ENCODE peak calls at places on chromosomes 5 and 9, in seven cellular contexts. One of them, this sample, is unnamed.

GRCh38 chr5:72170101-72170500 is 62.8 kb downstream of the MAP1B start:
- DNase-seq in HEK293T: no peak
- DNase-seq in activated naive CD8-positive, alpha-beta T cell treated with anti-CD3 and anti-CD28 coated beads, Interleukin-2, amount 50 U/mL, for 24 hours: no peak
- DNase-seq in HS-27A: no peak
- DNase-seq in Right ventricle myocardium superior: no peak
- DNase-seq in KG1: no peak
- DNase-seq in aorta: no peak
- DNase-seq in this sample: no peak

GRCh38 chr9:37528652-37529072 is 42.9 kb downstream of the POLR1E start:
- DNase-seq in HS-27A: no peak
- DNase-seq in KG1: no peak
- DNase-seq in activated naive CD8-positive, alpha-beta T cell treated with anti-CD3 and anti-CD28 coated beads, Interleukin-2, amount 50 U/mL, for 24 hours: no peak
- DNase-seq in HEK293T: no peak
- DNase-seq in Right ventricle myocardium superior: no peak
- DNase-seq in aorta: no peak
- DNase-seq in this sample: no peak

GRCh38 chr5:64754066-64754465 is 14.4 kb downstream of the SREK1IP1 start:
- DNase-seq in KG1: no peak
- DNase-seq in HS-27A: no peak
- DNase-seq in HEK293T: no peak
- DNase-seq in activated naive CD8-positive, alpha-beta T cell treated with anti-CD3 and anti-CD28 coated beads, Interleukin-2, amount 50 U/mL, for 24 hours: no peak
- DNase-seq in aorta: no peak
- DNase-seq in Right ventricle myocardium superior: no peak
- DNase-seq in this sample: no peak

GRCh38 chr9:14314424-14314928 is 535 bp upstream of the NFIB start:
- DNase-seq in activated naive CD8-positive, alpha-beta T cell treated with anti-CD3 and anti-CD28 coated beads, Interleukin-2, amount 50 U/mL, for 24 hours: peak
- DNase-seq in aorta: peak
- DNase-seq in HEK293T: peak
- DNase-seq in Right ventricle myocardium superior: peak
- DNase-seq in HS-27A: peak
- DNase-seq in KG1: no peak
- DNase-seq in this sample: no peak

GRCh38 chr5:150448353-150448752 is 1.2 kb downstream of the RPS14 start:
- DNase-seq in HEK293T: no peak
- DNase-seq in KG1: no peak
- DNase-seq in HS-27A: no peak
- DNase-seq in Right ventricle myocardium superior: no peak
- DNase-seq in aorta: no peak
- DNase-seq in activated naive CD8-positive, alpha-beta T cell treated with anti-CD3 and anti-CD28 coated beads, Interleukin-2, amount 50 U/mL, for 24 hours: no peak
- DNase-seq in this sample: no peak

GRCh38 chr5:53783624-53784228 is 223.3 kb downstream of the NDUFS4 start:
- DNase-seq in Right ventricle myocardium superior: no peak
- DNase-seq in activated naive CD8-positive, alpha-beta T cell treated with anti-CD3 and anti-CD28 coated beads, Interleukin-2, amount 50 U/mL, for 24 hours: no peak
- DNase-seq in aorta: no peak
- DNase-seq in HEK293T: no peak
- DNase-seq in KG1: no peak
- DNase-seq in HS-27A: no peak
- DNase-seq in this sample: no peak

GRCh38 chr5:66596791-66597757 is 881 bp downstream of the MAST4 start:
- DNase-seq in HS-27A: no peak
- DNase-seq in KG1: no peak
- DNase-seq in aorta: peak
- DNase-seq in Right ventricle myocardium superior: peak
- DNase-seq in HEK293T: peak
- DNase-seq in activated naive CD8-positive, alpha-beta T cell treated with anti-CD3 and anti-CD28 coated beads, Interleukin-2, amount 50 U/mL, for 24 hours: peak
- DNase-seq in this sample: peak

GRCh38 chr5:68086857-68087256 is 128.7 kb upstream of the PIK3R1 start:
- DNase-seq in activated naive CD8-positive, alpha-beta T cell treated with anti-CD3 and anti-CD28 coated beads, Interleukin-2, amount 50 U/mL, for 24 hours: no peak
- DNase-seq in Right ventricle myocardium superior: peak
- DNase-seq in aorta: peak
- DNase-seq in HEK293T: no peak
- DNase-seq in KG1: no peak
- DNase-seq in HS-27A: no peak
- DNase-seq in this sample: no peak

GRCh38 chr9:132744881-132745761 is 74.9 kb downstream of the GTF3C4 start:
- DNase-seq in aorta: no peak
- DNase-seq in activated naive CD8-positive, alpha-beta T cell treated with anti-CD3 and anti-CD28 coated beads, Interleukin-2, amount 50 U/mL, for 24 hours: no peak
- DNase-seq in HS-27A: no peak
- DNase-seq in KG1: no peak
- DNase-seq in Right ventricle myocardium superior: no peak
- DNase-seq in HEK293T: peak
- DNase-seq in this sample: no peak

GRCh38 chr5:107555425-107556090 is 115.2 kb downstream of the EFNA5 start:
- DNase-seq in HEK293T: no peak
- DNase-seq in HS-27A: no peak
- DNase-seq in KG1: no peak
- DNase-seq in Right ventricle myocardium superior: no peak
- DNase-seq in aorta: no peak
- DNase-seq in activated naive CD8-positive, alpha-beta T cell treated with anti-CD3 and anti-CD28 coated beads, Interleukin-2, amount 50 U/mL, for 24 hours: no peak
- DNase-seq in this sample: no peak

GRCh38 chr5:163569284-163569683 is 63.9 kb downstream of the MAT2B start:
- DNase-seq in aorta: no peak
- DNase-seq in KG1: no peak
- DNase-seq in activated naive CD8-positive, alpha-beta T cell treated with anti-CD3 and anti-CD28 coated beads, Interleukin-2, amount 50 U/mL, for 24 hours: no peak
- DNase-seq in HEK293T: no peak
- DNase-seq in HS-27A: no peak
- DNase-seq in Right ventricle myocardium superior: no peak
- DNase-seq in this sample: no peak

GRCh38 chr9:82206490-82206889 is 217.9 kb downstream of the SPATA31D1 start:
- DNase-seq in HEK293T: no peak
- DNase-seq in HS-27A: no peak
- DNase-seq in activated naive CD8-positive, alpha-beta T cell treated with anti-CD3 and anti-CD28 coated beads, Interleukin-2, amount 50 U/mL, for 24 hours: no peak
- DNase-seq in KG1: no peak
- DNase-seq in Right ventricle myocardium superior: no peak
- DNase-seq in aorta: no peak
- DNase-seq in this sample: no peak

GRCh38 chr9:122200960-122201635 is 27.7 kb downstream of the LHX6 start:
- DNase-seq in HS-27A: no peak
- DNase-seq in activated naive CD8-positive, alpha-beta T cell treated with anti-CD3 and anti-CD28 coated beads, Interleukin-2, amount 50 U/mL, for 24 hours: no peak
- DNase-seq in KG1: no peak
- DNase-seq in aorta: no peak
- DNase-seq in Right ventricle myocardium superior: no peak
- DNase-seq in HEK293T: no peak
- DNase-seq in this sample: no peak

GRCh38 chr5:102554728-102555127 is 55.9 kb upstream of the SLCO6A1 start:
- DNase-seq in KG1: no peak
- DNase-seq in Right ventricle myocardium superior: no peak
- DNase-seq in aorta: no peak
- DNase-seq in activated naive CD8-positive, alpha-beta T cell treated with anti-CD3 and anti-CD28 coated beads, Interleukin-2, amount 50 U/mL, for 24 hours: no peak
- DNase-seq in HEK293T: peak
- DNase-seq in HS-27A: no peak
- DNase-seq in this sample: no peak

GRCh38 chr5:66558562-66558961 is 37.6 kb upstream of the MAST4 start:
- DNase-seq in HEK293T: no peak
- DNase-seq in aorta: no peak
- DNase-seq in HS-27A: no peak
- DNase-seq in KG1: no peak
- DNase-seq in activated naive CD8-positive, alpha-beta T cell treated with anti-CD3 and anti-CD28 coated beads, Interleukin-2, amount 50 U/mL, for 24 hours: peak
- DNase-seq in Right ventricle myocardium superior: no peak
- DNase-seq in this sample: no peak

GRCh38 chr5:14508046-14508445 is 73.5 kb upstream of the OTULINL start:
- DNase-seq in Right ventricle myocardium superior: no peak
- DNase-seq in KG1: no peak
- DNase-seq in aorta: no peak
- DNase-seq in activated naive CD8-positive, alpha-beta T cell treated with anti-CD3 and anti-CD28 coated beads, Interleukin-2, amount 50 U/mL, for 24 hours: no peak
- DNase-seq in HS-27A: no peak
- DNase-seq in HEK293T: no peak
- DNase-seq in this sample: no peak

GRCh38 chr5:73796164-73797141 is 170.5 kb downstream of the ARHGEF28 start:
- DNase-seq in Right ventricle myocardium superior: peak
- DNase-seq in HS-27A: peak
- DNase-seq in aorta: peak
- DNase-seq in KG1: no peak
- DNase-seq in HEK293T: no peak
- DNase-seq in activated naive CD8-positive, alpha-beta T cell treated with anti-CD3 and anti-CD28 coated beads, Interleukin-2, amount 50 U/mL, for 24 hours: peak
- DNase-seq in this sample: no peak

GRCh38 chr5:71830626-71831539 is 111.8 kb downstream of the CARTPT start:
- DNase-seq in Right ventricle myocardium superior: peak
- DNase-seq in HS-27A: peak
- DNase-seq in HEK293T: no peak
- DNase-seq in activated naive CD8-positive, alpha-beta T cell treated with anti-CD3 and anti-CD28 coated beads, Interleukin-2, amount 50 U/mL, for 24 hours: no peak
- DNase-seq in aorta: peak
- DNase-seq in KG1: no peak
- DNase-seq in this sample: no peak

GRCh38 chr5:6525910-6526309 is 77.3 kb downstream of the UBE2QL1 start:
- DNase-seq in aorta: no peak
- DNase-seq in HS-27A: no peak
- DNase-seq in activated naive CD8-positive, alpha-beta T cell treated with anti-CD3 and anti-CD28 coated beads, Interleukin-2, amount 50 U/mL, for 24 hours: no peak
- DNase-seq in Right ventricle myocardium superior: no peak
- DNase-seq in HEK293T: peak
- DNase-seq in KG1: no peak
- DNase-seq in this sample: peak

GRCh38 chr5:150672237-150672883 is 11.3 kb downstream of the MYOZ3 start:
- DNase-seq in KG1: peak
- DNase-seq in Right ventricle myocardium superior: peak
- DNase-seq in HEK293T: no peak
- DNase-seq in HS-27A: no peak
- DNase-seq in activated naive CD8-positive, alpha-beta T cell treated with anti-CD3 and anti-CD28 coated beads, Interleukin-2, amount 50 U/mL, for 24 hours: peak
- DNase-seq in aorta: peak
- DNase-seq in this sample: peak

GRCh38 chr9:97873877-97874276 is 20.9 kb downstream of the FOXE1 start:
- DNase-seq in KG1: no peak
- DNase-seq in HS-27A: no peak
- DNase-seq in activated naive CD8-positive, alpha-beta T cell treated with anti-CD3 and anti-CD28 coated beads, Interleukin-2, amount 50 U/mL, for 24 hours: no peak
- DNase-seq in aorta: no peak
- DNase-seq in HEK293T: no peak
- DNase-seq in Right ventricle myocardium superior: no peak
- DNase-seq in this sample: no peak

GRCh38 chr5:54630738-54631369 is 113.3 kb downstream of the SNX18 start:
- DNase-seq in Right ventricle myocardium superior: no peak
- DNase-seq in activated naive CD8-positive, alpha-beta T cell treated with anti-CD3 and anti-CD28 coated beads, Interleukin-2, amount 50 U/mL, for 24 hours: no peak
- DNase-seq in HS-27A: no peak
- DNase-seq in KG1: no peak
- DNase-seq in aorta: peak
- DNase-seq in HEK293T: no peak
- DNase-seq in this sample: no peak

GRCh38 chr9:129182625-129183494 is 4.8 kb upstream of the IER5L start:
- DNase-seq in HS-27A: no peak
- DNase-seq in aorta: peak
- DNase-seq in HEK293T: peak
- DNase-seq in KG1: no peak
- DNase-seq in activated naive CD8-positive, alpha-beta T cell treated with anti-CD3 and anti-CD28 coated beads, Interleukin-2, amount 50 U/mL, for 24 hours: no peak
- DNase-seq in Right ventricle myocardium superior: peak
- DNase-seq in this sample: peak

GRCh38 chr9:135699440-135699839 is at the start of gene SOHLH1:
- DNase-seq in activated naive CD8-positive, alpha-beta T cell treated with anti-CD3 and anti-CD28 coated beads, Interleukin-2, amount 50 U/mL, for 24 hours: no peak
- DNase-seq in KG1: no peak
- DNase-seq in aorta: no peak
- DNase-seq in HS-27A: no peak
- DNase-seq in HEK293T: no peak
- DNase-seq in Right ventricle myocardium superior: no peak
- DNase-seq in this sample: no peak

GRCh38 chr5:117236941-117237340 is 662.3 kb upstream of the SEMA6A start:
- DNase-seq in activated naive CD8-positive, alpha-beta T cell treated with anti-CD3 and anti-CD28 coated beads, Interleukin-2, amount 50 U/mL, for 24 hours: no peak
- DNase-seq in HEK293T: no peak
- DNase-seq in aorta: no peak
- DNase-seq in HS-27A: no peak
- DNase-seq in Right ventricle myocardium superior: no peak
- DNase-seq in KG1: no peak
- DNase-seq in this sample: no peak

GRCh38 chr9:23824241-23825142 is 1.5 kb downstream of the ELAVL2 start:
- DNase-seq in Right ventricle myocardium superior: no peak
- DNase-seq in HEK293T: no peak
- DNase-seq in HS-27A: no peak
- DNase-seq in activated naive CD8-positive, alpha-beta T cell treated with anti-CD3 and anti-CD28 coated beads, Interleukin-2, amount 50 U/mL, for 24 hours: no peak
- DNase-seq in KG1: no peak
- DNase-seq in aorta: no peak
- DNase-seq in this sample: peak

GRCh38 chr5:172703952-172704351 is 62.9 kb downstream of the NEURL1B start:
- DNase-seq in HEK293T: no peak
- DNase-seq in activated naive CD8-positive, alpha-beta T cell treated with anti-CD3 and anti-CD28 coated beads, Interleukin-2, amount 50 U/mL, for 24 hours: no peak
- DNase-seq in Right ventricle myocardium superior: no peak
- DNase-seq in HS-27A: no peak
- DNase-seq in aorta: no peak
- DNase-seq in KG1: no peak
- DNase-seq in this sample: no peak

GRCh38 chr9:110947645-110948044 is 90.6 kb downstream of the LPAR1 start:
- DNase-seq in activated naive CD8-positive, alpha-beta T cell treated with anti-CD3 and anti-CD28 coated beads, Interleukin-2, amount 50 U/mL, for 24 hours: no peak
- DNase-seq in KG1: no peak
- DNase-seq in Right ventricle myocardium superior: no peak
- DNase-seq in aorta: no peak
- DNase-seq in HEK293T: no peak
- DNase-seq in HS-27A: no peak
- DNase-seq in this sample: no peak

GRCh38 chr9:35552837-35553236 is 52.2 kb upstream of the TESK1 start:
- DNase-seq in activated naive CD8-positive, alpha-beta T cell treated with anti-CD3 and anti-CD28 coated beads, Interleukin-2, amount 50 U/mL, for 24 hours: no peak
- DNase-seq in HEK293T: no peak
- DNase-seq in HS-27A: no peak
- DNase-seq in Right ventricle myocardium superior: no peak
- DNase-seq in aorta: no peak
- DNase-seq in KG1: no peak
- DNase-seq in this sample: no peak

GRCh38 chr9:77386187-77386586 is 208.9 kb downstream of the VPS13A start:
- DNase-seq in aorta: no peak
- DNase-seq in KG1: no peak
- DNase-seq in HEK293T: no peak
- DNase-seq in activated naive CD8-positive, alpha-beta T cell treated with anti-CD3 and anti-CD28 coated beads, Interleukin-2, amount 50 U/mL, for 24 hours: no peak
- DNase-seq in Right ventricle myocardium superior: no peak
- DNase-seq in HS-27A: no peak
- DNase-seq in this sample: no peak

GRCh38 chr5:32076699-32077695 is 97.1 kb downstream of the GOLPH3 start:
- DNase-seq in HEK293T: peak
- DNase-seq in Right ventricle myocardium superior: peak
- DNase-seq in aorta: no peak
- DNase-seq in activated naive CD8-positive, alpha-beta T cell treated with anti-CD3 and anti-CD28 coated beads, Interleukin-2, amount 50 U/mL, for 24 hours: peak
- DNase-seq in KG1: peak
- DNase-seq in HS-27A: peak
- DNase-seq in this sample: peak

GRCh38 chr9:23825143-23825531 is 903 bp downstream of the ELAVL2 start:
- DNase-seq in HEK293T: no peak
- DNase-seq in aorta: no peak
- DNase-seq in activated naive CD8-positive, alpha-beta T cell treated with anti-CD3 and anti-CD28 coated beads, Interleukin-2, amount 50 U/mL, for 24 hours: no peak
- DNase-seq in Right ventricle myocardium superior: no peak
- DNase-seq in HS-27A: no peak
- DNase-seq in KG1: no peak
- DNase-seq in this sample: peak

GRCh38 chr5:59873113-59873512 is 20.4 kb downstream of the PDE4D start:
- DNase-seq in KG1: no peak
- DNase-seq in activated naive CD8-positive, alpha-beta T cell treated with anti-CD3 and anti-CD28 coated beads, Interleukin-2, amount 50 U/mL, for 24 hours: no peak
- DNase-seq in aorta: no peak
- DNase-seq in HEK293T: no peak
- DNase-seq in Right ventricle myocardium superior: no peak
- DNase-seq in HS-27A: peak
- DNase-seq in this sample: no peak

GRCh38 chr5:153496835-153497234 is 6.4 kb downstream of the GRIA1 start:
- DNase-seq in HS-27A: no peak
- DNase-seq in activated naive CD8-positive, alpha-beta T cell treated with anti-CD3 and anti-CD28 coated beads, Interleukin-2, amount 50 U/mL, for 24 hours: no peak
- DNase-seq in aorta: no peak
- DNase-seq in KG1: no peak
- DNase-seq in Right ventricle myocardium superior: no peak
- DNase-seq in HEK293T: peak
- DNase-seq in this sample: no peak

GRCh38 chr5:175693746-175694145 is 35.9 kb downstream of the HRH2 start:
- DNase-seq in HEK293T: no peak
- DNase-seq in aorta: peak
- DNase-seq in Right ventricle myocardium superior: no peak
- DNase-seq in activated naive CD8-positive, alpha-beta T cell treated with anti-CD3 and anti-CD28 coated beads, Interleukin-2, amount 50 U/mL, for 24 hours: no peak
- DNase-seq in KG1: no peak
- DNase-seq in HS-27A: no peak
- DNase-seq in this sample: no peak

GRCh38 chr5:11387382-11387781 is 516.9 kb downstream of the CTNND2 start:
- DNase-seq in HS-27A: no peak
- DNase-seq in HEK293T: no peak
- DNase-seq in activated naive CD8-positive, alpha-beta T cell treated with anti-CD3 and anti-CD28 coated beads, Interleukin-2, amount 50 U/mL, for 24 hours: no peak
- DNase-seq in Right ventricle myocardium superior: no peak
- DNase-seq in aorta: no peak
- DNase-seq in KG1: no peak
- DNase-seq in this sample: no peak

GRCh38 chr9:99821187-99822095 is at the start of gene NR4A3:
- DNase-seq in HS-27A: peak
- DNase-seq in Right ventricle myocardium superior: peak
- DNase-seq in aorta: peak
- DNase-seq in activated naive CD8-positive, alpha-beta T cell treated with anti-CD3 and anti-CD28 coated beads, Interleukin-2, amount 50 U/mL, for 24 hours: peak
- DNase-seq in HEK293T: peak
- DNase-seq in KG1: peak
- DNase-seq in this sample: peak

GRCh38 chr5:52746539-52746938 is 41.2 kb upstream of the ITGA1 start:
- DNase-seq in aorta: no peak
- DNase-seq in HS-27A: no peak
- DNase-seq in activated naive CD8-positive, alpha-beta T cell treated with anti-CD3 and anti-CD28 coated beads, Interleukin-2, amount 50 U/mL, for 24 hours: no peak
- DNase-seq in KG1: no peak
- DNase-seq in Right ventricle myocardium superior: no peak
- DNase-seq in HEK293T: no peak
- DNase-seq in this sample: no peak

This sample was measured in neural crest cell.